ENCODE peak calls at places on chromosomes 11 and 22, in six cellular contexts. K, E, B, C, M and A are unnamed samples.
A peak's percentile ranks its signal among the peaks of the same experiment; 100 is the strongest.

GRCh38 chr11:31974737-31975136 is 116.1 kb upstream of the RCN1 start:
- DNase-seq in K (no peak), E (no peak), B (peak; percentile 48), C (no peak), M (peak; percentile 12), A (no peak)

GRCh38 chr11:39412117-39412516 is 2047.3 kb downstream of the LRRC4C start:
- DNase-seq in K (no peak), E (no peak), B (no peak), C (no peak), M (no peak), A (no peak)

GRCh38 chr11:67674442-67674871 is at the start of gene ALDH3B2:
- DNase-seq in K (no peak), E (no peak), B (no peak), C (no peak), M (no peak), A (no peak)

GRCh38 chr22:40328551-40328950 is 17.7 kb upstream of the ADSL start:
- DNase-seq in K (no peak), E (no peak), B (no peak), C (no peak), M (no peak), A (no peak)

GRCh38 chr22:19631899-19632670 is 82.2 kb upstream of the SEPTIN5 start:
- DNase-seq in K (no peak), E (peak; percentile 32), B (peak; percentile 51), C (peak; percentile 43), M (peak; percentile 55), A (peak; percentile 45)

GRCh38 chr11:128965485-128965884 is 22.8 kb upstream of the TP53AIP1 start:
- DNase-seq in K (no peak), E (no peak), B (no peak), C (no peak), M (no peak), A (no peak)

GRCh38 chr11:66363805-66364535 is 7.6 kb downstream of the SLC29A2 start:
- DNase-seq in K (no peak), E (no peak), B (peak; percentile 64), C (no peak), M (no peak), A (peak; percentile 54)

GRCh38 chr11:57150454-57150917 is 31.3 kb upstream of the LRRC55 start:
- DNase-seq in K (no peak), E (no peak), B (no peak), C (no peak), M (no peak), A (no peak)

GRCh38 chr11:75191330-75191717 is 40.4 kb downstream of the SLCO2B1 start:
- DNase-seq in K (no peak), E (no peak), B (no peak), C (no peak), M (no peak), A (no peak)

GRCh38 chr11:2387266-2387982 is 10.3 kb downstream of the CD81 start:
- DNase-seq in K (peak; percentile 54), E (no peak), B (no peak), C (no peak), M (no peak), A (no peak)

GRCh38 chr11:118434123-118434552 is 2.2 kb upstream of the KMT2A start:
- DNase-seq in K (no peak), E (peak; percentile 32), B (no peak), C (no peak), M (no peak), A (no peak)

GRCh38 chr11:4607782-4608666 is at the start of gene TRIM68:
- DNase-seq in K (peak; percentile 96), E (no peak), B (peak; percentile 96), C (peak; percentile 98), M (peak; percentile 89), A (peak; percentile 97)

GRCh38 chr22:37079158-37079557 is 27.6 kb downstream of the KCTD17 start:
- DNase-seq in K (no peak), E (no peak), B (no peak), C (no peak), M (no peak), A (no peak)

GRCh38 chr11:111910637-111911562 is 670 bp downstream of the CRYAB start:
- DNase-seq in K (no peak), E (no peak), B (no peak), C (no peak), M (no peak), A (no peak)

GRCh38 chr11:8342821-8343681 is 79.4 kb upstream of the LMO1 start:
- DNase-seq in K (no peak), E (no peak), B (no peak), C (no peak), M (no peak), A (no peak)

GRCh38 chr11:71322861-71323582 is 70.6 kb upstream of the SHANK2 start:
- DNase-seq in K (no peak), E (no peak), B (no peak), C (peak; percentile 25), M (no peak), A (no peak)

GRCh38 chr11:14956111-14956510 is 16.0 kb downstream of the CALCA start:
- DNase-seq in K (no peak), E (no peak), B (no peak), C (no peak), M (no peak), A (no peak)

GRCh38 chr11:57210731-57211335 is 26.2 kb downstream of the APLNR start:
- DNase-seq in K (no peak), E (no peak), B (no peak), C (no peak), M (no peak), A (no peak)

GRCh38 chr22:19619144-19620009 is 94.9 kb upstream of the SEPTIN5 start:
- DNase-seq in K (no peak), E (no peak), B (no peak), C (no peak), M (no peak), A (no peak)

DNA sequence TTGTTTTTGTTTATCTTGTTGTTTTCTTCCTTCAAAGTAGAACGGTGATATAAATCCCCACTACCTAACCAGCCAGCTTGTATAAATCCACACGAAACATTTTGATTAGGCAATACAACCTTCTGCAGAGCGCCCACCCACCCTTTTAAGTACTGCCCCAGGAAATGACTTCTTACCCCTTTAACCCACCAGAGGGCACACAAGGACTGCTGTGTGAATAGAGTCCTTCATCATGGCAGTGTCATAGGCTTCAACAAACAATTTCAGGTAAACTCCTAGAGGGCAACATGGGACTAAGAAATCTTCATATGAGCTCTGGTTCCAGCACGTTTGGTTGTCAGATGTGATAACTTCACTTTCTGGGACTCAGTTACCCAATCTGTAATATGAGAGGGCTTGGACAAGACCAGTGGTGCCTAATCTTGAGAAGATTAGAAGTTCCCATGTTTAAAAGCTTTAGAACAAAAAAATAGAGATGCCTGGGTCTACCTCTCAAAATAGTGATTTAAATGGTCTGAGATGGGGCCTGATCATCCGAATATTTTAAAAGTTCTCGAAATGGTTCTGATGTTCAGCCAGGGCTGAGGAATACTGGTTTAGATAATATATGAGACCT is 56.1 kb downstream of the PIWIL4 start:
- DNase-seq in K (peak; percentile 32), E (peak; percentile 74), B (peak; percentile 82), C (no peak), M (peak; percentile 88), A (peak; percentile 63)
- TF ChIP-seq POLR2A in K (no peak), E (no peak), B (no peak), C (no peak), M (no peak), A (no peak)

GRCh38 chr22:48235744-48236143 is 1473.3 kb downstream of the TBC1D22A start:
- DNase-seq in K (no peak), E (no peak), B (no peak), C (no peak), M (no peak), A (peak; percentile 7)
- H3K9me3 ChIP-seq in K (no peaks in the 10 kb centered on the region), E (no peaks in the 10 kb centered on the region), B (peaks cover 21% of the 10 kb centered on the region), C (peaks cover 3% of the 10 kb centered on the region), M (peaks cover 10% of the 10 kb centered on the region), A (no peaks in the 10 kb centered on the region)

GRCh38 chr11:848988-849824 is 6.6 kb downstream of the TSPAN4 start:
- DNase-seq in K (peak; percentile 77), E (no peak), B (no peak), C (no peak), M (no peak), A (no peak)

GRCh38 chr11:849951-850776 is 7.5 kb downstream of the TSPAN4 start:
- DNase-seq in K (no peak), E (no peak), B (no peak), C (no peak), M (no peak), A (no peak)

GRCh38 chr11:847876-848275 is 5.2 kb downstream of the TSPAN4 start:
- DNase-seq in K (no peak), E (no peak), B (no peak), C (no peak), M (no peak), A (no peak)

GRCh38 chr11:846496-847098 is 3.9 kb downstream of the TSPAN4 start:
- DNase-seq in K (no peak), E (no peak), B (no peak), C (no peak), M (no peak), A (no peak)

GRCh38 chr11:848380-848931 is 5.8 kb downstream of the TSPAN4 start:
- DNase-seq in K (peak; percentile 67), E (no peak), B (no peak), C (no peak), M (no peak), A (no peak)
- H3K4me1 ChIP-seq in K (peaks cover 31% of the 10 kb centered on the region), E (peaks cover 26% of the 10 kb centered on the region), B (peaks cover 67% of the 10 kb centered on the region), C (peaks cover 69% of the 10 kb centered on the region), M (peaks cover 39% of the 10 kb centered on the region), A (peaks cover 60% of the 10 kb centered on the region)

GRCh38 chr11:45147017-45147728 is 734 bp downstream of the PRDM11 start:
- DNase-seq in K (peak; percentile 95), E (peak; percentile 87), B (peak; percentile 96), C (peak; percentile 98), M (peak; percentile 86), A (peak; percentile 95)
- TF ChIP-seq POLR2A in K (peak; percentile 63), E (peak; percentile 83), B (peak; percentile 79), C (peak; percentile 30), M (peak; percentile 59), A (peak; percentile 69)

DNA sequence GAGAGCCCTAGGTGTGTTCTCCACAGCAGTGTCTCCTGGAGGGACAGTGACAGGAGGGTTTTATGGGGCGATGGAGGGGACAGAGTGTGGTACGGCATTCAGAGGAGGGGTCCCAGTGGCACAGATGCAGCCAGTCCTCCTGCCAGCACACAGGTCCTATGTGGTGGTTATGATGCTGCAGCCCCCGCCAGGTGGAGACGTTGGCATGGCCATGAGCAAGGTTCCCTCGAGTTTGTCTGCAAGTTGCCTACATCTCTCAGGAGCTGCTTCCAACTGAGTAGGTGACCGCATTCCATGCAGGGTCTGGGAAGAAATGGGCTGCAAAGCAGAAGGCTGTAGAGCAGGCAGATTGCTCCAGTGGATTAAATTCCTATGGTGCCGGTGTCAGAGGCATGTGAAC is 646.0 kb downstream of the TBC1D22A start:
- DNase-seq in K (no peak), E (no peak), B (peak; percentile 29), C (no peak), M (no peak), A (no peak)
- H3K9me3 ChIP-seq in K (no peaks in the 10 kb centered on the region), E (no peaks in the 10 kb centered on the region), B (no peaks in the 10 kb centered on the region), C (no peaks in the 10 kb centered on the region), M (no peaks in the 10 kb centered on the region), A (no peaks in the 10 kb centered on the region)

DNA sequence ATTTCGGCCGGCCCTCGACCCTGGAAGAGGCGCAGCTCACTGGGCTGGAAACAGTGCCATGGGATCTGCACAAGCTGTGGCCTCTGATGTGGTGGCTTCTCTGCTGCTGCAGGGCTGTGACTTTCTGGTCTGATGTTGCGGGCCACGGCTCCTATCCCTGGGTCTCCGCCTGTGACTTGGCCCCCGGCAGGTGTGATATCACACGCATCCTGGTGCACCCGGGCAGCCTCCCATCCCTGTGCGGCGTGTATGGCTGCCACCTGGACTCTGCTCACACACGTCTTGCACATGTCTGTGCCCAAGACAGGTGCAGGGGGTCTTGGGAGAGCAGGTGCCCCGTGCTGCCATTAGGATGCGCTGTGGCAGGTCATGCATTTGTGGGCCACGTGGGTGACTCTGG is 31.1 kb downstream of the GRAMD4 start:
- DNase-seq in K (no peak), E (no peak), B (no peak), C (no peak), M (no peak), A (no peak)
- H3K4me1 ChIP-seq in K (peaks cover 15% of the 10 kb centered on the region), E (peaks cover 75% of the 10 kb centered on the region), B (peaks cover 50% of the 10 kb centered on the region), C (peaks cover 35% of the 10 kb centered on the region), M (no peaks in the 10 kb centered on the region), A (peaks cover 10% of the 10 kb centered on the region)